ENCODE peak calls at places on chromosomes 13 and 19, in seven cellular contexts. H, V, X, G, O, L and N are unnamed samples.

GRCh38 chr13:40271931-40272775 is 394.3 kb downstream of the FOXO1 start:
- DNase-seq in H (peak), V (no peak), X (no peak), G (peak), O (no peak), L (peak), N (no peak)

GRCh38 chr13:111484129-111484925 is 163.9 kb downstream of the TEX29 start:
- DNase-seq in H (no peak), V (no peak), X (peak), G (no peak), O (peak), L (no peak), N (peak)

GRCh38 chr19:32022946-32023832 is 322.2 kb upstream of the ZNF507 start:
- DNase-seq in H (no peak), V (no peak), X (no peak), G (no peak), O (no peak), L (no peak), N (no peak)

GRCh38 chr19:5540208-5540607 is 27.5 kb downstream of the TINCR start:
- DNase-seq in H (no peak), V (no peak), X (no peak), G (no peak), O (no peak), L (no peak), N (no peak)

GRCh38 chr13:79281335-79281734 is 124.7 kb downstream of the RBM26 start:
- DNase-seq in H (no peak), V (no peak), X (peak), G (no peak), O (no peak), L (no peak), N (no peak)

GRCh38 chr19:2428756-2429711 is 1.6 kb upstream of the TIMM13 start:
- DNase-seq in H (no peak), V (no peak), X (no peak), G (no peak), O (no peak), L (no peak), N (no peak)

GRCh38 chr13:108425056-108425455 is 155.5 kb downstream of the TNFSF13B start:
- DNase-seq in H (no peak), V (no peak), X (no peak), G (no peak), O (no peak), L (no peak), N (no peak)

GRCh38 chr13:98411013-98411412 is 165.9 kb downstream of the STK24 start:
- DNase-seq in H (no peak), V (no peak), X (no peak), G (no peak), O (no peak), L (no peak), N (no peak)

GRCh38 chr13:31209172-31209818 is 9.5 kb downstream of the B3GLCT start:
- DNase-seq in H (peak), V (no peak), X (peak), G (peak), O (no peak), L (peak), N (peak)

GRCh38 chr19:48844472-48844871 is 8.2 kb upstream of the HSD17B14 start:
- DNase-seq in H (peak), V (no peak), X (no peak), G (peak), O (no peak), L (peak), N (no peak)

GRCh38 chr13:109871018-109871370 is 84.6 kb upstream of the IRS2 start:
- DNase-seq in H (peak), V (no peak), X (no peak), G (peak), O (no peak), L (peak), N (no peak)

GRCh38 chr19:3556978-3557460 is 367 bp downstream of the MFSD12 start:
- DNase-seq in H (peak), V (no peak), X (peak), G (peak), O (no peak), L (peak), N (peak)

GRCh38 chr19:33302175-33302973 is at the start of gene CEBPA:
- DNase-seq in H (peak), V (no peak), X (peak), G (peak), O (peak), L (peak), N (peak)

GRCh38 chr13:105519766-105520165 is 1015.7 kb downstream of the EFNB2 start:
- DNase-seq in H (peak), V (no peak), X (no peak), G (no peak), O (no peak), L (no peak), N (no peak)

GRCh38 chr13:110850840-110851239 is 64.0 kb downstream of the ANKRD10 start:
- DNase-seq in H (no peak), V (no peak), X (no peak), G (no peak), O (no peak), L (no peak), N (no peak)

GRCh38 chr13:59658736-59659330 is 504.9 kb downstream of the DIAPH3 start:
- DNase-seq in H (no peak), V (no peak), X (no peak), G (no peak), O (no peak), L (no peak), N (no peak)

GRCh38 chr19:14363203-14364097 is 17.8 kb upstream of the ADGRE5 start:
- DNase-seq in H (peak), V (no peak), X (no peak), G (peak), O (peak), L (peak), N (peak)

GRCh38 chr13:98214707-98215106 is 37.6 kb upstream of the RNF113B start:
- DNase-seq in H (no peak), V (no peak), X (no peak), G (no peak), O (no peak), L (no peak), N (peak)

GRCh38 chr13:94209110-94209509 is 270.4 kb downstream of the DCT start:
- DNase-seq in H (no peak), V (no peak), X (no peak), G (no peak), O (no peak), L (no peak), N (peak)

GRCh38 chr13:31528758-31529157 is 210.6 kb upstream of the RXFP2 start:
- DNase-seq in H (no peak), V (no peak), X (no peak), G (no peak), O (no peak), L (no peak), N (no peak)

GRCh38 chr19:5130371-5131030 is 161.6 kb downstream of the KDM4B start:
- DNase-seq in H (no peak), V (no peak), X (no peak), G (no peak), O (no peak), L (no peak), N (no peak)

GRCh38 chr13:93080587-93080986 is 146.0 kb upstream of the GPC6 start:
- DNase-seq in H (peak), V (peak), X (peak), G (no peak), O (no peak), L (peak), N (peak)

GRCh38 chr19:12065100-12065538 is 588 bp downstream of the ZNF844 start:
- DNase-seq in H (peak), V (no peak), X (peak), G (peak), O (peak), L (no peak), N (no peak)

GRCh38 chr13:61286148-61286745 is 129.4 kb downstream of the PCDH20 start:
- DNase-seq in H (no peak), V (no peak), X (peak), G (no peak), O (no peak), L (no peak), N (no peak)

GRCh38 chr19:14383556-14383897 is 2.3 kb downstream of the ADGRE5 start:
- DNase-seq in H (peak), V (no peak), X (no peak), G (peak), O (no peak), L (peak), N (no peak)

GRCh38 chr19:35805518-35806102 is 7.0 kb downstream of the PRODH2 start:
- DNase-seq in H (no peak), V (no peak), X (peak), G (no peak), O (no peak), L (no peak), N (peak)

GRCh38 chr13:24650157-24650556 is 30.1 kb upstream of the ATP12A start:
- DNase-seq in H (peak), V (no peak), X (no peak), G (peak), O (no peak), L (no peak), N (no peak)

GRCh38 chr19:50300814-50301606 is 28.2 kb downstream of the KCNC3 start:
- DNase-seq in H (peak), V (peak), X (no peak), G (peak), O (no peak), L (peak), N (no peak)

GRCh38 chr13:77511552-77511951 is 24.0 kb upstream of the SCEL start:
- DNase-seq in H (no peak), V (no peak), X (peak), G (no peak), O (no peak), L (no peak), N (peak)